ENCODE peak calls at places on chromosomes 11 and 22, in five cellular contexts. I, B, U, D and K are unnamed samples.

GRCh38 chr11:125022551-125022950 is 40.6 kb upstream of the SLC37A2 start:
- DNase-seq in I (no peak), B (no peak), U (peak), D (peak), K (no peak)

GRCh38 chr11:71488086-71488967 is 35.3 kb downstream of the NADSYN1 start:
- DNase-seq in I (no peak), B (no peak), U (peak), D (peak), K (peak)

GRCh38 chr22:27437570-27437969 is 364.0 kb downstream of the MN1 start:
- DNase-seq in I (no peak), B (no peak), U (no peak), D (no peak), K (no peak)

GRCh38 chr11:32435947-32436750 is 810 bp upstream of the WT1 start:
- DNase-seq in I (no peak), B (no peak), U (no peak), D (no peak), K (no peak)

GRCh38 chr11:110355011-110355744 is 58.8 kb upstream of the RDX start:
- DNase-seq in I (no peak), B (peak), U (no peak), D (no peak), K (no peak)

GRCh38 chr11:64165842-64166635 is at the start of gene MACROD1:
- DNase-seq in I (peak), B (peak), U (peak), D (peak), K (peak)

GRCh38 chr11:47915407-47916137 is 64.8 kb upstream of the PTPRJ start:
- DNase-seq in I (no peak), B (peak), U (no peak), D (no peak), K (no peak)

GRCh38 chr11:46361283-46362145 is 14.3 kb downstream of the DGKZ start:
- DNase-seq in I (no peak), B (no peak), U (peak), D (no peak), K (peak)

GRCh38 chr22:37232140-37232998 is 11.7 kb downstream of the RAC2 start:
- DNase-seq in I (no peak), B (no peak), U (no peak), D (no peak), K (no peak)

GRCh38 chr11:57306156-57306876 is 18.4 kb downstream of the TNKS1BP1 start:
- DNase-seq in I (no peak), B (peak), U (peak), D (no peak), K (no peak)

GRCh38 chr11:35143509-35144102 is 4.6 kb downstream of the CD44 start:
- DNase-seq in I (no peak), B (no peak), U (no peak), D (peak), K (no peak)

GRCh38 chr11:129947474-129947873 is 52.1 kb upstream of the NFRKB start:
- DNase-seq in I (no peak), B (no peak), U (no peak), D (no peak), K (no peak)

DNA sequence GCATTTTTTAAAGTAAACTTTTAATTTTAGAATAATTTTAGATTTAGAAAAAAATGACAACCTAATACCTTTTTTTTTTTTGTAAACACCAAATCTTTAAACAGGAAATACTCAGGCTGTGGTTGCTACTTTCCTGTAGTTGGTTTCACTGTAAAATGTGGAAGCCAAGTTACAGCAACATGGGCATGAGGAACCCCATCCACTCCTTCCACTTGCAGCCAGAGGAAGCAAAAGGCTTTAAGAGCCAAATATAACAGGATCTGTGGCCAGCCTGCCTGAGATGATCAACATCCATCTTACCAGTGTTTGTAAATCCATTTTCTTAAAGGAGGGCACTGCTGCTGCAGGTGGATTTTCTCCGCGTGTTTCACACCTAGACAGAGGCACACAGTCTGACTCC is 66.2 kb downstream of the TNRC6B start:
- DNase-seq in I (no peak), B (no peak), U (no peak), D (no peak), K (no peak)
- H3K4me3 ChIP-seq in I (no peak), B (no peak), U (no peak), D (no peak), K (no peak)

GRCh38 chr11:116173946-116174911 is 598.6 kb downstream of the BUD13 start:
- DNase-seq in I (no peak), B (no peak), U (no peak), D (no peak), K (no peak)

GRCh38 chr11:116177521-116178220 is 595.1 kb downstream of the BUD13 start:
- DNase-seq in I (no peak), B (no peak), U (no peak), D (no peak), K (no peak)

GRCh38 chr11:116179346-116179850 is 593.4 kb downstream of the BUD13 start:
- DNase-seq in I (no peak), B (no peak), U (no peak), D (no peak), K (no peak)

GRCh38 chr11:116175707-116176106 is 597.1 kb downstream of the BUD13 start:
- DNase-seq in I (no peak), B (no peak), U (no peak), D (no peak), K (no peak)

GRCh38 chr11:116176484-116177005 is 596.2 kb downstream of the BUD13 start:
- DNase-seq in I (no peak), B (no peak), U (no peak), D (no peak), K (no peak)
- H2AFZ ChIP-seq in I (no peak), B (no peak), U (no peak), D (no peak), K (no peak)

GRCh38 chr22:44331881-44332714 is 19.3 kb upstream of the SHISAL1 start:
- DNase-seq in I (no peak), B (no peak), U (peak), D (no peak), K (peak)

GRCh38 chr22:44329179-44329796 is 16.5 kb upstream of the SHISAL1 start:
- DNase-seq in I (no peak), B (no peak), U (peak), D (no peak), K (no peak)

GRCh38 chr22:44332946-44333345 is 20.2 kb upstream of the SHISAL1 start:
- DNase-seq in I (no peak), B (no peak), U (no peak), D (no peak), K (no peak)

GRCh38 chr22:44330188-44330726 is 17.5 kb upstream of the SHISAL1 start:
- DNase-seq in I (no peak), B (no peak), U (no peak), D (no peak), K (no peak)

DNA sequence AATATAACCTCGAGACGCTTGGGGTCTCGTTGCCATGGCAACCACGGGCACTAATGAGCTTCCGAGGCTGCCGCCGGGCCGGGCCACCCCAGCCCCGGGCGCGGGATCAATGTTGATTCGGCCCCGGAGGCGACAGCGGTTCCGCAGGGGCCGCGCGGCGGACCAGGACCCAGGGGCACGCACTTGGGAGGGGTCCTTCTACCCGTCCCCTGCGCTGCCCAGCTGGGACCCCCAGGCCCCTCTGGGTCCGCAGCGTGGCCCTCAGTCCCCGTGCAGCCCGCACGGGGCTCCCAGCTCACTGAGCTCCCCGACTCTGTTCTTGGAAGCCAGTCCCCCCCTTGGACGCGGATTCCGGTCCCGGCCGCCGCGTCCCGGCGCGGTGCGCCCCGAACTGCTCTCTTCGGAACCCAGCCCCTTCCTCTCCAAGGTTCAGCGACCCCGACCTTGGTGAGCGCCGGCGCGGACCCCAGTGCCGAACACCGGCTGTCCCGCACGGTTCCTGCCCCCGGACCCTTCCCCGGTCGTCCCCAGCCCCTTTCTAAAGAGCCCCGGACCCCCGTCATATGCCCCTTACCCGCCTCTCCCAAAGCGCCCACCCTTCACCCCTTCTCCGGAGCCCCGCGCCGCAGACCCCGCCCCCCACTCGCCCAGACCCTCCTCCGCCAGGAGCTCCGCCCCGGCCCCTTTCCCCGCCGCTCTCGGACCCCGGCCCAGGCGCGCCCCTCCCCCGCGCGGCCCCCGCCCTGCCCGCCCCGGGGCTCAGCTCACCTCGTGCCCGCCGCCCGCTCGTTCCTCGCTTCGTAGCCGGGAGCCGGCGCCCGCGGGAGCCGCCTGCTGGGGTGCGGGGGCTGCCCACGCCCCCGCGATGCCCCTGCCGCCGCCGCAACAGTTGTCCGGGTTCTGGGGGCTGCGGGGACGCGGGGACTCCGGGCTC is 18.2 kb upstream of the SHISAL1 start:
- DNase-seq in I (no peak), B (no peak), U (no peak), D (no peak), K (no peak)
- H3K4me3 ChIP-seq in I (no peak), B (no peak), U (peak), D (peak), K (no peak)

DNA sequence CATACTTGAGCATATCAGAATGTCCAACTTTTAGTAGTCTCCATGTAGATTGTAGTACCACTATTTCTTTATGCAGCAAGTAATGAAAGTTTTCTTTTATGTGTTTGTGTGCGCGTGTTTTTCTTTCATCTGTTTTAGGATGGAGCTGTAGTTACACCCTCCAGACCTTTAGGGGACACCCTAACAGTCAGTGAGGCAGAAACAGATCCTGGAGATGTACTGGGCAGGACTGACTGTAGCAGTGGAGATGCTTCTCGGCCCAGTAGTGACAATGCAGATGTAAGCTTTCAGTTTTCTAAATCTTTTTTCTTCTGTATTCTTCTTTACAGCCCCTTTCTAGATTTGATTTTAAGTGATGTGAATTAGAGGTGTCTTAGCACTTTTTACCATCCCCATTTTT is 79.9 kb upstream of the GRIK4 start:
- DNase-seq in I (peak), B (peak), U (peak), D (no peak), K (peak)
- H2AFZ ChIP-seq in I (no peak), B (no peak), U (peak), D (peak), K (no peak)

GRCh38 chr11:107478922-107479321 is 21.3 kb upstream of the CWF19L2 start:
- DNase-seq in I (no peak), B (no peak), U (peak), D (no peak), K (no peak)

GRCh38 chr11:107477820-107478219 is 20.2 kb upstream of the CWF19L2 start:
- DNase-seq in I (no peak), B (no peak), U (no peak), D (no peak), K (no peak)

GRCh38 chr11:107468596-107468995 is 11.0 kb upstream of the CWF19L2 start:
- DNase-seq in I (no peak), B (no peak), U (peak), D (peak), K (peak)

GRCh38 chr11:107472966-107473365 is 15.3 kb upstream of the CWF19L2 start:
- DNase-seq in I (no peak), B (no peak), U (no peak), D (no peak), K (no peak)

DNA sequence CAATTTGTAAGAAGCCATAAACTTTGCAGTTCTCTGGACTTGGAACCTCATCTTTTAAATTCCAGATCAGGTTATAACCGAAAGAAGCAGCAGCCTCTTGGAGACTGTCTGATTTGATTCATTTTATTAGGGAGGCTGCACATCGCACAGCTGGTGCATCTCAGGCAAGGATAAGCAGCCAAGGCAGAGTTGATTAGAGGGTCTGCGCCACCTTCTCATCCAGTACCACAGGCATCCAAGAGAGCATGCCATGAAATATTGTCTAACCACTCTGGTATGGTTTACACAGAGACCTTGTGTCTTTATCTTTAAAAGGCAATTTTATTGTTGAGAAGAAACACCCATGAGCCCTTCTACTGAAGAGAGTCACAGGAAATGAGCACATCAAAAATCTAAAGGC is 16.2 kb upstream of the CWF19L2 start:
- DNase-seq in I (no peak), B (no peak), U (peak), D (no peak), K (peak)
- H3K4me3 ChIP-seq in I (no peak), B (no peak), U (no peak), D (no peak), K (no peak)

DNA sequence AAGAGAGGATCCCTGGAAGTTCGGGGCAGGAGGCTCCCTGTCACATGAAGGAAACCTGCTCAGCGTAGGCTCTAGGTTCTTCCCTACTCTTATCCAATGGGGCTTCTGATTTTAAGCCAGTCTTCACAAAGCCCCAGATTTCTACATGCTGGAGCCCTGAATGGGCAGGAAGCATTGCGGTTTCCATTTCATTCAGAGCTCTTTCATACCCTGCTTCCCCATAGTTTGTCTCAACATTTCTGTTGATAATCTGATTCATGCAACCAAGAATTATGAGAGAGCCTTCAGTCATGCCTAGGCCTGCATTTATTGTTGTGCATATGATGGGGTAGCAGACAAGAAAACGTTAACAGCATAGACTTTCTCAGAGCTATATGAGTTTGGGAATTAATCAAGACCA is 16.0 kb upstream of the HBE1 start:
- DNase-seq in I (no peak), B (no peak), U (no peak), D (peak), K (no peak)
- H2AFZ ChIP-seq in I (no peak), B (no peak), U (no peak), D (peak), K (no peak)

DNA sequence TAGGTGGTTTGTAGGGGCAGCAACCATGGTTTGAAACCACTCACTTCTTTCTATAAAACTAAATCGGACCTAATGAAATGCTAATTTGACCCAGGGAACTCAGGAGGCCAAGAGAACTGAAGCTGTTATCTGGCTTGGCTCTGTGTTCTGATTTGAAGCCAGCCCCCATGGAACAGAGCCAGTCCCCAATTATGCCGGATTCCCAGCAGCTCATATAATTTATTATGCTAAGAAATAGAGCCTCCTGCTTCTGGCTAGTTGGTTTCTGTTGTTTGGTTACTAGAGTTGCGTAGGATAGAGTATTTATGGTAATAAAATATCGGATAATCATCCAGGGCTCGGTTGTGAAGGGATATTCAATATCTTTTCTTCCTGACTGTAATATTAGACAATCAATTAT is 120.5 kb upstream of the TTC12 start:
- DNase-seq in I (no peak), B (no peak), U (no peak), D (no peak), K (peak)
- H3K4me3 ChIP-seq in I (no peak), B (no peak), U (no peak), D (no peak), K (no peak)